ENCODE peak calls at places on chromosomes 2 and 18, in seven cellular contexts. C, B, L, J, Y, S and Q are unnamed samples.

GRCh38 chr2:137249463-137249862 is 484.1 kb downstream of the THSD7B start:
- DNase-seq in S (no peak), B (no peak), C (no peak), J (no peak), Y (no peak), L (no peak), Q (no peak)

GRCh38 chr2:208127090-208127489 is 2.5 kb downstream of the CRYGC start:
- DNase-seq in J (no peak), L (no peak), B (no peak), S (no peak), C (no peak), Y (no peak), Q (no peak)

GRCh38 chr2:64605991-64606494 is 47.7 kb downstream of the SERTAD2 start:
- DNase-seq in S (no peak), B (no peak), Y (no peak), J (no peak), L (no peak), C (no peak), Q (no peak)

GRCh38 chr18:56139792-56140254 is 498.6 kb downstream of the TXNL1 start:
- DNase-seq in B (no peak), Y (no peak), J (peak; percentile 96), S (peak; percentile 46), L (peak; percentile 53), C (peak; percentile 61), Q (no peak)

GRCh38 chr2:179612591-179613298 is 248.7 kb downstream of the ZNF385B start:
- DNase-seq in S (no peak), B (no peak), Y (no peak), J (peak; percentile 22), C (no peak), L (no peak), Q (no peak)

GRCh38 chr2:114006460-114006859 is 116.6 kb downstream of the ACTR3 start:
- DNase-seq in C (no peak), Y (no peak), L (no peak), B (no peak), J (no peak), S (no peak), Q (no peak)

GRCh38 chr2:136117909-136118818 is at the start of gene CXCR4:
- DNase-seq in J (peak; percentile 23), B (peak; percentile 84), S (peak; percentile 7), L (peak; percentile 73), C (peak; percentile 91), Y (peak; percentile 91), Q (peak; percentile 95)

GRCh38 chr18:49608892-49609291 is 47.0 kb downstream of the LIPG start:
- DNase-seq in C (no peak), B (no peak), J (no peak), Y (no peak), S (no peak), L (no peak), Q (no peak)

GRCh38 chr2:163132850-163133249 is 294.3 kb upstream of the KCNH7 start:
- DNase-seq in Y (no peak), L (no peak), C (no peak), S (peak; percentile 65), J (peak; percentile 15), B (no peak), Q (no peak)

GRCh38 chr2:233419626-233420431 is 65.5 kb downstream of the DGKD start:
- DNase-seq in S (peak; percentile 39), J (no peak), B (no peak), Y (no peak), C (no peak), L (no peak), Q (peak; percentile 48)

GRCh38 chr2:212831671-212832199 is 293.1 kb upstream of the ERBB4 start:
- DNase-seq in J (no peak), C (peak; percentile 57), B (no peak), L (no peak), S (no peak), Y (peak; percentile 46), Q (no peak)

DNA sequence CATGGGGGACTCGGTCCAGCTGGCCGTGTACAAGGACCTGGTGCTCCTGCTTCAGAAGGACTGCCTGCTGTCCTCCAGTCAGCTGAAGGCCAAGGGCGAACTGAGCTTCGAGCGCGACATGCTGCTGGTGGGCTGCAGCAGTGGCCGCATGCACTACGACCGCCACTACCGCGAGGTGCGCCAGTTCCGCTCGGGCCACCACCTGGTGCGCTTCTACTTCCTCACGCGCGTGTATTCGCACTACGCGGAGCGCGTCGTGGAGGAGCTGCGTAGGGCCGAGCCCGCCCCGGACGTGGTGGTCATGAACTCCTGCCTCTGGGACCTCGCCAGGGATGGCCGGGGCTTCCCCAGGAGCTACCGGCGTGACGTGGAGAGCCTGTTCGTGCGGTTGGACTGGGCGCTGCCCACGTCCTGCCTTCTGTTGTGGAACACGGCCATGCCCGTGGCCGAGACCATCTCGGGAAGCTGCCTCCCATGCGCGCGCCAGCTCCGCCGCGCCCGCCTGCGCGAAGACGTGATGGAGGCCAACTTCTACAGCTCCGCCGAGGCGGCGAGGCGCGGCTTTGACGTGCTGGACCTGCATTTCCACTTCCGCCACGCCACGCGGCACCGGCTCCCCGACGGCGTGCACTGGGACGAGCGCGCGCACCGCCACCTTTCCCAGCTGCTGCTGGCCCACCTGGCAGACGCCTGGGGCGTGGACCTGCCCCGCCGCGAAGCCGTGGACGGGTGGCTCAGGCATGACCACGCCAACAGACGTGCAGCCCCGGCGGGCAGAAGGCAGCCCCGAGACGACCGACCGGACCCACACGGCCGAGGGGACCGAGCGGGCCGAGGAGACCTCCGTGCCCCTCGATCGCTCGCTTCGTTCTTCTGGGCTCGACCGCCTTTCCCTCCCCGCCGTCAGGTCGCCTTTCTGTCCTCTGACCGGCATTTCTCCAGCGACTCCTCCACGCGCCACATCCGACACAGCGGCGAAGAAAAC is 293.9 kb upstream of the ERBB4 start:
- DNase-seq in C (peak; percentile 52), B (no peak), J (no peak), L (no peak), Y (peak; percentile 42), S (no peak), Q (peak; percentile 46)
- H3K9me3 ChIP-seq in C (no peaks in the 10 kb centered on the region), B (peaks cover 3% of the 10 kb centered on the region), J (no peaks in the 10 kb centered on the region), L (no peaks in the 10 kb centered on the region), Y (peaks cover 21% of the 10 kb centered on the region), S (no peaks in the 10 kb centered on the region), Q (peaks cover 11% of the 10 kb centered on the region)

GRCh38 chr2:239269959-239270358 is 130.9 kb downstream of the HDAC4 start:
- DNase-seq in S (no peak), J (no peak), B (no peak), L (no peak), Y (no peak), C (no peak), Q (no peak)
- H3K9me3 ChIP-seq in S (no peaks in the 10 kb centered on the region), J (no peaks in the 10 kb centered on the region), B (no peaks in the 10 kb centered on the region), L (no peaks in the 10 kb centered on the region), Y (no peaks in the 10 kb centered on the region), C (no peaks in the 10 kb centered on the region), Q (no peaks in the 10 kb centered on the region)

GRCh38 chr18:78086931-78087330 is 837.3 kb downstream of the GALR1 start:
- DNase-seq in J (no peak), S (no peak), Y (no peak), B (no peak), L (no peak), C (no peak), Q (no peak)

GRCh38 chr18:78080761-78081160 is 831.1 kb downstream of the GALR1 start:
- DNase-seq in J (no peak), S (no peak), C (no peak), L (no peak), Y (no peak), B (no peak), Q (no peak)

GRCh38 chr18:78082776-78083175 is 833.1 kb downstream of the GALR1 start:
- DNase-seq in L (no peak), B (no peak), Y (no peak), J (no peak), C (no peak), S (no peak), Q (no peak)

GRCh38 chr18:78087338-78087737 is 837.7 kb downstream of the GALR1 start:
- DNase-seq in C (no peak), S (no peak), B (no peak), L (no peak), Y (no peak), J (no peak), Q (no peak)

GRCh38 chr18:78085241-78086185 is 835.9 kb downstream of the GALR1 start:
- DNase-seq in S (no peak), Y (no peak), C (no peak), J (no peak), B (no peak), L (no peak), Q (no peak)
- H3K9me3 ChIP-seq in S (no peaks in the 10 kb centered on the region), Y (no peaks in the 10 kb centered on the region), C (no peaks in the 10 kb centered on the region), J (no peaks in the 10 kb centered on the region), B (no peaks in the 10 kb centered on the region), L (no peaks in the 10 kb centered on the region), Q (no peaks in the 10 kb centered on the region)

GRCh38 chr2:86499326-86499725 is 58.2 kb downstream of the KDM3A start:
- DNase-seq in Y (no peak), C (no peak), S (no peak), L (no peak), J (no peak), B (no peak), Q (no peak)
- H3K9me3 ChIP-seq in Y (peaks cover 19% of the 10 kb centered on the region), C (no peaks in the 10 kb centered on the region), S (peaks cover 4% of the 10 kb centered on the region), L (no peaks in the 10 kb centered on the region), J (no peaks in the 10 kb centered on the region), B (peaks cover 47% of the 10 kb centered on the region), Q (peaks cover 5% of the 10 kb centered on the region)

DNA sequence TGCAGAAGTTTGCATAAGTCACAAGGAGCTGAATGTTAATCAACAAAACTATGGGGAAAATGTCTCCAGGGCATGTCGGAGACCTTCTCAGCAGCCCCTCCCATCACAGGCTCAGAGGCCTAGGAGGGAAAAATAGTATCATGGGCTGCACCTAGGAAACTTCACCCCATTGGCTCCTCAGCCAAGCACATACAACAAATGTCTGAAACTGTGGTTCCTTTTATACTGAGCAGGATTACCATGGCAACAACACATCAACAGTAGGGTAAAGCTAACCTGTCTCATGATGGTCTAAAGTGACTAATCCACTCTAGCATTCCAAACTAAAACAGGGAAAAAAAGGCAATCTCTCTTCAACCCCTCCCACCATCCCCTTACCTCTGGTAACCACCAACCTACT is 3.2 kb upstream of the NEMP2 start:
- DNase-seq in C (no peak), J (peak; percentile 59), B (no peak), Y (no peak), S (no peak), L (no peak), Q (no peak)
- H3K9me3 ChIP-seq in C (peaks cover 6% of the 10 kb centered on the region), J (no peaks in the 10 kb centered on the region), B (peaks cover 29% of the 10 kb centered on the region), Y (peaks cover 29% of the 10 kb centered on the region), S (peaks cover 39% of the 10 kb centered on the region), L (peaks cover 10% of the 10 kb centered on the region), Q (no peaks in the 10 kb centered on the region)

DNA sequence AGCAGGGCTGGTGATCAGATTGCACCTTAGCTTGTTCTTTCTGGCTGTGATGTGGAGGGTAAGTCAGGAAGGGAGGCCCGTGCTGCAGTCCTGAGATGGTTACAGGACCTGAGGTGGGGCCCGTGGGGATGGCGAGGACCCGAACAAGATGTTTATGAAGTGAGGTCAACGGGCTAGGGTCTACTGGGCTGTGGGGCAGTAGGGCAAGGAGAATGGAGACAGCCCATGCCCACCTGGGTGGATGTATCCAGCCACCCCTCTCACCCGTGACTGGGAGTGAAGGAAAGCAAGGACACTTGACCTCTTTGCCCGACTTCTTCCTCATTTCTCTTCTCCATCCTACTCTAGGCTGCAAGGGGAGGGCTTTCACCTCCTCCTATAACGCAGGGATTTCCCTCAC is 18.0 kb downstream of the PTMA start:
- DNase-seq in J (no peak), C (no peak), L (no peak), S (no peak), Y (no peak), B (no peak), Q (no peak)
- H3K9me3 ChIP-seq in J (no peaks in the 10 kb centered on the region), C (no peaks in the 10 kb centered on the region), L (no peaks in the 10 kb centered on the region), S (no peaks in the 10 kb centered on the region), Y (no peaks in the 10 kb centered on the region), B (no peaks in the 10 kb centered on the region), Q (no peaks in the 10 kb centered on the region)